ENCODE peak calls at places on chromosomes 2 and 18, in seven cellular contexts. P is neural progenitor cell, Y is HCT116, H is OCI-LY7, M is SK-N-SH, X is GM23338, O is PC-3. D is an unnamed sample.

GRCh38 chr2:240564571-240565266 is 3.6 kb upstream of the RNPEPL1 start:
- DNase-seq in P (no peak), Y (no peak), H (peak; percentile 43), M (no peak), X (no peak), O (peak; percentile 31), D (peak; percentile 49)

GRCh38 chr2:40450066-40450841 is 1.6 kb downstream of the SLC8A1 start:
- DNase-seq in P (peak; percentile 22), Y (no peak), H (peak; percentile 38), M (peak; percentile 41), X (peak; percentile 20), O (peak; percentile 14), D (no peak)

GRCh38 chr2:110873597-110874525 is 141.5 kb downstream of the ACOXL start:
- DNase-seq in P (no peak), Y (no peak), H (no peak), M (no peak), X (no peak), O (no peak), D (no peak)

GRCh38 chr2:207984765-207985480 is 40.4 kb downstream of the PLEKHM3 start:
- DNase-seq in P (no peak), Y (no peak), H (no peak), M (no peak), X (no peak), O (no peak), D (no peak)

GRCh38 chr2:239985356-239985755 is 39.8 kb downstream of the NDUFA10 start:
- DNase-seq in P (no peak), Y (no peak), H (no peak), M (no peak), X (no peak), O (no peak), D (no peak)

GRCh38 chr2:232473467-232473890 is 14.2 kb downstream of the ECEL1 start:
- DNase-seq in P (no peak), Y (no peak), H (no peak), M (peak; percentile 70), X (no peak), O (peak; percentile 3), D (no peak)

GRCh38 chr2:229454934-229455631 is 184.0 kb upstream of the PID1 start:
- DNase-seq in P (no peak), Y (no peak), H (no peak), M (no peak), X (no peak), O (peak; percentile 69), D (peak; percentile 28)

GRCh38 chr2:27086722-27087446 is at the start of gene KHK:
- DNase-seq in P (peak; percentile 72), Y (no peak), H (no peak), M (peak; percentile 90), X (peak; percentile 71), O (peak; percentile 44), D (peak; percentile 68)

GRCh38 chr2:2940702-2941655 is 436.6 kb downstream of the EIPR1 start:
- DNase-seq in P (no peak), Y (no peak), H (no peak), M (no peak), X (no peak), O (no peak), D (no peak)

GRCh38 chr18:75125359-75126331 is 83.3 kb downstream of the PTGR3 start:
- DNase-seq in P (no peak), Y (no peak), H (no peak), M (peak; percentile 84), X (peak; percentile 53), O (peak; percentile 39), D (no peak)

DNA sequence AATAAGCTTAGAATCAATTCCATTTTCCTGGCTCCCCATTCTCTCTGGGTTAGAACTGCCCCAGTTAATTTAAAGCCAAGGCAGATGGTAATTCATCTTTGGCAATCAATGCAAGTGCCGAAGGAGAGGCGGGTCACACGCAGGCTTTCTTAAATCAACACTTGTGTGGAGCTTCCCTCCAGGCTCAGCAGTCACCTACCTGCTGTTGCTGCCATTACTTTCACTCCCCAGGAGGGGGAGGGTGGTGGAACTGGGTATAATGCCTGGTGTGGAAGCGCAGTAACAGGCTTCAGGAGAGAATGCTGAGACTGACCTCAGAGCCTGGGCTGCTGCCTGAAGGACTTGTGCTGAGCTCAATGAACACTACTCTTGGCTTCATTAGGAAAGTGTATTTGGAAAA is 19.2 kb downstream of the TTR start:
- DNase-seq in P (peak; percentile 76), Y (peak; percentile 13), H (peak; percentile 17), M (peak; percentile 27), X (peak; percentile 87), O (peak; percentile 2), D (peak; percentile 74)
- TF ChIP-seq CTCF in P (peak; percentile 53), Y (peak; percentile 39), H (peak; percentile 28), M (no peak), X (peak; percentile 44), O (no peak), D (peak; percentile 30)

GRCh38 chr18:3015851-3016250 is 2.9 kb upstream of the LPIN2 start:
- DNase-seq in P (no peak), Y (no peak), H (no peak), M (no peak), X (no peak), O (no peak), D (no peak)

GRCh38 chr18:3012306-3012919 is 531 bp downstream of the LPIN2 start:
- DNase-seq in P (no peak), Y (no peak), H (peak; percentile 49), M (peak; percentile 83), X (peak; percentile 67), O (peak; percentile 7), D (peak; percentile 70)

GRCh38 chr18:3015203-3015590 is 2.3 kb upstream of the LPIN2 start:
- DNase-seq in P (no peak), Y (peak; percentile 61), H (no peak), M (no peak), X (no peak), O (peak; percentile 89), D (peak; percentile 32)

GRCh38 chr18:3014501-3015202 is 1.7 kb upstream of the LPIN2 start:
- DNase-seq in P (no peak), Y (no peak), H (no peak), M (no peak), X (no peak), O (no peak), D (no peak)

DNA sequence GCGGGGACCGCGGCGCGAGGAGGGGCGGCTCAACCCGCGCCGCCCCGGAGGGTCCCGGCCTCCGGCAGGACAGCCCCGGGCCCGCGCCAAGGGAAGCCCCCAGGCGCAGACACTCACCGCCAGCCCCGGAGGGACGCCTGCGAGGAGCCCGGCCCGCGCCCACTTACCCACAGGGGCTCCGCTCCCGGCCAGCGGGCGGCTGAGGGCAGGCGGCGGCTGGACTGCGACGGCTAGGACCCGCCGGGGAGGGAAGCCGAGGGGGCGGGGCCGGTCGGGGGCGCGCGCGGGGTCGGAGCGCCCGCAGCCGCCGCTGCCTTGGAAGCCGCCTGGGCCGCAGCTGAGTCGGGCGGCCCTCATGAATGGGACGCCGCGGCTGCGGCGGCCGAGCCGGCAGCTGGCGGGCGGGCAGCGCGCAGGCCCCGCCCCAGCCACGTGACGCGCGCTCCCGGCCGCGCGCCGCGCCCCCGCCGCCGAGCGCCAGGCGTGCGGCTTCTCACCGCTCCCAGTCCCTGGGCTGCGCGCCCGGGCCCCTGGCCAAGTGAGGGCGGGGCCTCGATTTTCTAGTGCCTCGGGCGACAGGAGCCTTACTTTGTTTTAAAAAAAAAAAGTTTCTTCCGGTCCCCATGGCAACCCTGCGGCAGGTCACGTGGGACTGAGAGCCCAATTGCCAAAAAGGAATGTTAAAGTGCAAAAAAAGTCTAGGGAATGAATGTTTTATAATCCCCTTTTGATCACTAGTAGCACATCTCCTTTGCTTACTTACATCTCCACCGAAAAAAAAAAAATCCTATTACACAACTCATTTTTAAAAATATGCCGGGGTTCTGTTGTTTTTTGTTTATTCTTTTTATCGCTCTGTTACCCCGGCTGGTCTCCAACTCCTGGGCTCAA is at the start of gene LPIN2:
- DNase-seq in P (peak; percentile 99), Y (peak; percentile 87), H (peak; percentile 98), M (peak; percentile 96), X (peak; percentile 98), O (peak; percentile 99), D (peak; percentile 98)
- H2AFZ ChIP-seq in P (peak within 1 kb of the TSS; percentile 82), Y (peak within 1 kb of the TSS; percentile 90), H (peak within 1 kb of the TSS; percentile 97), M (peak within 1 kb of the TSS; percentile 83), X (peak within 1 kb of the TSS; percentile 20), O (peak within 1 kb of the TSS; percentile 78), D (peak within 1 kb of the TSS; percentile 43)

GRCh38 chr18:58496231-58496630 is 132.7 kb downstream of the ALPK2 start:
- DNase-seq in P (no peak), Y (no peak), H (no peak), M (no peak), X (no peak), O (no peak), D (no peak)

GRCh38 chr18:58495634-58496033 is 133.3 kb downstream of the ALPK2 start:
- DNase-seq in P (no peak), Y (no peak), H (no peak), M (no peak), X (no peak), O (no peak), D (no peak)

GRCh38 chr18:58497845-58498244 is 131.0 kb downstream of the ALPK2 start:
- DNase-seq in P (no peak), Y (no peak), H (no peak), M (no peak), X (no peak), O (peak; percentile 32), D (no peak)

GRCh38 chr18:58495202-58495601 is 133.7 kb downstream of the ALPK2 start:
- DNase-seq in P (no peak), Y (no peak), H (no peak), M (no peak), X (no peak), O (no peak), D (no peak)

GRCh38 chr18:58496937-58497336 is 132.0 kb downstream of the ALPK2 start:
- DNase-seq in P (peak; percentile 60), Y (peak; percentile 10), H (no peak), M (no peak), X (peak; percentile 77), O (peak; percentile 40), D (no peak)
- TF ChIP-seq EZH2phosphoT487 in P (no peak), Y (no peak), H (no peak), M (no peak), X (no peak), O (no peak), D (no peak)

GRCh38 chr18:22637787-22638186 is 220.1 kb upstream of the CTAGE1 start:
- DNase-seq in P (no peak), Y (peak; percentile 34), H (no peak), M (no peak), X (no peak), O (peak; percentile 78), D (peak; percentile 17)
- TF ChIP-seq CTCF in P (no peak), Y (no peak), H (no peak), M (no peak), X (no peak), O (no peak), D (no peak)

GRCh38 chr18:9417081-9417841 is 58.1 kb upstream of the RALBP1 start:
- DNase-seq in P (peak; percentile 49), Y (no peak), H (no peak), M (no peak), X (peak; percentile 7), O (no peak), D (peak; percentile 21)
- H2AFZ ChIP-seq in P (peak overlapping the region; percentile 89), Y (no peak overlapping the region), H (no peak overlapping the region), M (peak overlapping the region; percentile 0), X (peak overlapping the region; percentile 15), O (no peak overlapping the region), D (peak overlapping the region; percentile 43)

GRCh38 chr2:8799004-8799403 is 38.4 kb downstream of the KIDINS220 start:
- DNase-seq in P (no peak), Y (no peak), H (no peak), M (no peak), X (no peak), O (no peak), D (no peak)
- TF ChIP-seq EZH2phosphoT487 in P (no peak), Y (no peak), H (no peak), M (no peak), X (no peak), O (no peak), D (no peak)